ENCODE peak calls at places on chromosomes 7 and 10, in nine cellular contexts. One of them, this sample, is unnamed.

GRCh38 chr7:4790516-4790991 is 15.1 kb downstream of the AP5Z1 start:
- DNase-seq in GM23248: no peak
- DNase-seq in K562: no peak
- DNase-seq in mammary epithelial cell: no peak
- DNase-seq in MM.1S: no peak
- DNase-seq in neural progenitor cell: no peak
- DNase-seq in hepatocyte: no peak
- DNase-seq in astrocyte: no peak
- DNase-seq in PC-9: no peak
- DNase-seq in this sample: no peak

GRCh38 chr10:15453921-15454320 is 82.8 kb upstream of the FAM171A1 start:
- DNase-seq in K562: no peak
- DNase-seq in neural progenitor cell: no peak
- DNase-seq in hepatocyte: no peak
- DNase-seq in GM23248: no peak
- DNase-seq in mammary epithelial cell: no peak
- DNase-seq in MM.1S: no peak
- DNase-seq in PC-9: no peak
- DNase-seq in astrocyte: no peak
- DNase-seq in this sample: no peak

GRCh38 chr7:2437537-2438148 is 34.2 kb downstream of the CHST12 start:
- DNase-seq in hepatocyte: no peak
- DNase-seq in K562: no peak
- DNase-seq in GM23248: no peak
- DNase-seq in PC-9: no peak
- DNase-seq in astrocyte: no peak
- DNase-seq in MM.1S: no peak
- DNase-seq in mammary epithelial cell: no peak
- DNase-seq in neural progenitor cell: no peak
- DNase-seq in this sample: no peak

GRCh38 chr7:75601539-75601938 is 109.4 kb downstream of the SPDYE5 start:
- DNase-seq in mammary epithelial cell: no peak
- DNase-seq in astrocyte: no peak
- DNase-seq in K562: no peak
- DNase-seq in PC-9: no peak
- DNase-seq in GM23248: no peak
- DNase-seq in hepatocyte: no peak
- DNase-seq in MM.1S: no peak
- DNase-seq in neural progenitor cell: no peak
- DNase-seq in this sample: no peak

GRCh38 chr10:59585046-59585700 is 124.5 kb downstream of the SLC16A9 start:
- DNase-seq in PC-9: no peak
- DNase-seq in hepatocyte: no peak
- DNase-seq in mammary epithelial cell: peak; percentile 47
- DNase-seq in MM.1S: no peak
- DNase-seq in K562: no peak
- DNase-seq in neural progenitor cell: no peak
- DNase-seq in astrocyte: peak; percentile 67
- DNase-seq in GM23248: no peak
- DNase-seq in this sample: no peak

GRCh38 chr7:68484731-68485130 is 1113.5 kb upstream of the AUTS2 start:
- DNase-seq in K562: no peak
- DNase-seq in MM.1S: no peak
- DNase-seq in astrocyte: no peak
- DNase-seq in neural progenitor cell: no peak
- DNase-seq in hepatocyte: no peak
- DNase-seq in PC-9: no peak
- DNase-seq in mammary epithelial cell: no peak
- DNase-seq in GM23248: no peak
- DNase-seq in this sample: no peak

GRCh38 chr7:97024209-97025129 is at the start of gene DLX5:
- DNase-seq in GM23248: peak; percentile 49
- DNase-seq in mammary epithelial cell: peak; percentile 66
- DNase-seq in MM.1S: no peak
- DNase-seq in PC-9: no peak
- DNase-seq in hepatocyte: peak; percentile 73
- DNase-seq in astrocyte: peak; percentile 5
- DNase-seq in K562: no peak
- DNase-seq in neural progenitor cell: peak; percentile 90
- DNase-seq in this sample: peak; percentile 91

GRCh38 chr10:95896066-95896850 is 11.5 kb upstream of the CC2D2B start:
- DNase-seq in GM23248: no peak
- DNase-seq in astrocyte: no peak
- DNase-seq in K562: no peak
- DNase-seq in PC-9: peak; percentile 1
- DNase-seq in MM.1S: no peak
- DNase-seq in neural progenitor cell: no peak
- DNase-seq in hepatocyte: no peak
- DNase-seq in mammary epithelial cell: no peak
- DNase-seq in this sample: no peak

GRCh38 chr10:103651783-103652476 is 158.4 kb downstream of the NEURL1 start:
- DNase-seq in MM.1S: no peak
- DNase-seq in mammary epithelial cell: no peak
- DNase-seq in neural progenitor cell: no peak
- DNase-seq in GM23248: no peak
- DNase-seq in astrocyte: no peak
- DNase-seq in K562: no peak
- DNase-seq in hepatocyte: no peak
- DNase-seq in PC-9: no peak
- DNase-seq in this sample: no peak

GRCh38 chr10:5563991-5564536 is 39.3 kb downstream of the CALML3 start:
- DNase-seq in neural progenitor cell: no peak
- DNase-seq in hepatocyte: no peak
- DNase-seq in K562: no peak
- DNase-seq in mammary epithelial cell: peak; percentile 93
- DNase-seq in GM23248: peak; percentile 95
- DNase-seq in PC-9: peak; percentile 45
- DNase-seq in MM.1S: no peak
- DNase-seq in astrocyte: peak; percentile 56
- DNase-seq in this sample: no peak

GRCh38 chr10:24894728-24895127 is 57.7 kb downstream of the PRTFDC1 start:
- DNase-seq in K562: no peak
- DNase-seq in mammary epithelial cell: no peak
- DNase-seq in hepatocyte: no peak
- DNase-seq in MM.1S: no peak
- DNase-seq in neural progenitor cell: no peak
- DNase-seq in astrocyte: no peak
- DNase-seq in PC-9: no peak
- DNase-seq in GM23248: no peak
- DNase-seq in this sample: no peak

GRCh38 chr7:118720632-118721031 is 496.1 kb downstream of the ANKRD7 start:
- DNase-seq in neural progenitor cell: no peak
- DNase-seq in hepatocyte: no peak
- DNase-seq in K562: no peak
- DNase-seq in mammary epithelial cell: no peak
- DNase-seq in GM23248: no peak
- DNase-seq in astrocyte: no peak
- DNase-seq in PC-9: no peak
- DNase-seq in MM.1S: no peak
- DNase-seq in this sample: no peak

GRCh38 chr10:122878799-122879338 is 512 bp downstream of the FAM24B start:
- DNase-seq in MM.1S: no peak
- DNase-seq in neural progenitor cell: no peak
- DNase-seq in PC-9: no peak
- DNase-seq in hepatocyte: no peak
- DNase-seq in K562: no peak
- DNase-seq in mammary epithelial cell: no peak
- DNase-seq in GM23248: peak; percentile 41
- DNase-seq in astrocyte: no peak
- DNase-seq in this sample: no peak

GRCh38 chr7:108326938-108327337 is 129.3 kb downstream of the NRCAM start:
- DNase-seq in hepatocyte: no peak
- DNase-seq in PC-9: no peak
- DNase-seq in GM23248: no peak
- DNase-seq in K562: no peak
- DNase-seq in mammary epithelial cell: no peak
- DNase-seq in MM.1S: no peak
- DNase-seq in neural progenitor cell: no peak
- DNase-seq in astrocyte: no peak
- DNase-seq in this sample: no peak

GRCh38 chr10:60353519-60354258 is 36.0 kb downstream of the ANK3 start:
- DNase-seq in PC-9: no peak
- DNase-seq in GM23248: no peak
- DNase-seq in K562: peak; percentile 77
- DNase-seq in hepatocyte: peak; percentile 74
- DNase-seq in neural progenitor cell: peak; percentile 51
- DNase-seq in MM.1S: no peak
- DNase-seq in mammary epithelial cell: no peak
- DNase-seq in astrocyte: peak; percentile 8
- DNase-seq in this sample: no peak

GRCh38 chr10:65348637-65349036 is 1577.2 kb upstream of the LRRTM3 start:
- DNase-seq in neural progenitor cell: no peak
- DNase-seq in PC-9: no peak
- DNase-seq in K562: no peak
- DNase-seq in MM.1S: no peak
- DNase-seq in mammary epithelial cell: no peak
- DNase-seq in astrocyte: no peak
- DNase-seq in GM23248: no peak
- DNase-seq in hepatocyte: no peak
- DNase-seq in this sample: peak; percentile 62

GRCh38 chr10:73965890-73966768 is 31.8 kb upstream of the VCL start:
- DNase-seq in hepatocyte: peak; percentile 88
- DNase-seq in GM23248: peak; percentile 98
- DNase-seq in mammary epithelial cell: peak; percentile 91
- DNase-seq in PC-9: peak; percentile 93
- DNase-seq in MM.1S: no peak
- DNase-seq in astrocyte: peak; percentile 99
- DNase-seq in neural progenitor cell: peak; percentile 95
- DNase-seq in K562: peak; percentile 41
- DNase-seq in this sample: peak; percentile 98

DNA sequence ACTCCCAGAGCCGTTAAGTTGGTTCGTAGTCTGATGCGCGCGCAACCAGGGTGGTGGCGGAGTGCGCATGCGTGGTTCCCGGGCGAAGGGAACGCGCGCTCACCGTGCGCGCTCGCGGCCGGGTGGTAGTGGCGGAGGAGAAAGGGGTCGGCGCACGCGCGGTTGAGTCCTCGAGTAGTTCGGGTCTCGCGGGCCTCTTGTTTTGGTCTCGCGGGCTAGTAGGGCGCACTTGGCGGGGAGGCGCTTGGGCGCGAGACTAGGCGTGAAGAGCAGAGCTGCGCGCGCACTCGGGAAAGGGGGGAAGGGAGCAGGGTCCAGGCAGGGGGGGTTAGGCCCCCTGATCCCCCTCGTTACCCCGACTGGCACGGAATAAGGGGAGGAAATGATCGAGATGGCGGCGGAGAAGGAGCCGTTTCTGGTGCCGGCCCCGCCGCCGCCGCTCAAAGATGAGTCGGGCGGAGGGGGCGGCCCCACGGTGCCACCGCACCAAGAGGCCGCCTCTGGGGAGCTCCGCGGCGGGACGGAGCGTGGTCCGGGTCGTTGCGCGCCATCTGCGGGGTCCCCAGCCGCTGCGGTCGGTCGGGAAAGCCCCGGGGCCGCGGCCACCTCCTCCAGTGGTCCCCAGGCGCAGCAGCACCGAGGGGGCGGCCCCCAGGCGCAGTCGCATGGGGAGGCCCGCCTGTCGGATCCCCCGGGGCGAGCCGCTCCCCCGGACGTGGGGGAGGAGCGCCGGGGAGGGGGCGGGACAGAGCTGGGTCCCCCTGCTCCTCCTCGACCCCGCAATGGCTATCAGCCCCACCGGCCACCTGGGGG is at the start of gene MEPCE:
- DNase-seq in MM.1S: peak; percentile 94
- DNase-seq in K562: peak; percentile 99
- DNase-seq in neural progenitor cell: peak; percentile 98
- DNase-seq in GM23248: peak; percentile 100
- DNase-seq in PC-9: peak; percentile 97
- DNase-seq in mammary epithelial cell: peak; percentile 90
- DNase-seq in hepatocyte: peak; percentile 99
- DNase-seq in astrocyte: peak; percentile 84
- DNase-seq in this sample: peak; percentile 94
- H2AFZ ChIP-seq in MM.1S: peak within 1 kb of the TSS; percentile 33
- H2AFZ ChIP-seq in K562: peak within 1 kb of the TSS; percentile 98
- H2AFZ ChIP-seq in neural progenitor cell: peak within 1 kb of the TSS; percentile 83
- H2AFZ ChIP-seq in GM23248: peak within 1 kb of the TSS; percentile 94
- H2AFZ ChIP-seq in PC-9: peak within 1 kb of the TSS; percentile 79
- H2AFZ ChIP-seq in mammary epithelial cell: peak within 1 kb of the TSS; percentile 94
- H2AFZ ChIP-seq in hepatocyte: peak within 1 kb of the TSS; percentile 31
- H2AFZ ChIP-seq in astrocyte: peak within 1 kb of the TSS; percentile 82
- H2AFZ ChIP-seq in this sample: no peak within 1 kb of the TSS

DNA sequence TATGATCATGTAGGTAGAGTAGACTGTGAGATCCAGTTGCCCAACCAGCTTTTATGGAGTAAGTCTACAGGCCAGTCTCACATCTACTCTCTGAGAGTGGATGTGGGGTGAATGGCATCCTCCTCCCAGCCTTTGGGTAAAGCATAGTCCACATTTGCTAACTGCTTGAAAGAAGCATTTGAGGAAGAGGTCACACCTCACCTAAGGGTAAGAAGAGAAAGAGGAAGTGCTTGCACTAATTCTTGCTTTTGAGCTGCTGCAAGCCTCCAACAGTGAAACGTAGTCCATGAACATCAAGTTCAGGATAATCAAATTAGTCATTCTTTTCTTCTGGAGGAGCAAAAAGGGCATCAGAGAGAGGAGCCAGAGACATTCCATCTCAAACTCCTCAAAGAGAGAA is 93.9 kb upstream of the AGR3 start:
- DNase-seq in PC-9: no peak
- DNase-seq in MM.1S: no peak
- DNase-seq in neural progenitor cell: no peak
- DNase-seq in astrocyte: no peak
- DNase-seq in K562: no peak
- DNase-seq in GM23248: no peak
- DNase-seq in hepatocyte: no peak
- DNase-seq in mammary epithelial cell: no peak
- DNase-seq in this sample: no peak
- H2AFZ ChIP-seq in PC-9: no peak overlapping the region
- H2AFZ ChIP-seq in MM.1S: no peak overlapping the region
- H2AFZ ChIP-seq in neural progenitor cell: no peak overlapping the region
- H2AFZ ChIP-seq in astrocyte: no peak overlapping the region
- H2AFZ ChIP-seq in K562: no peak overlapping the region
- H2AFZ ChIP-seq in GM23248: no peak overlapping the region
- H2AFZ ChIP-seq in hepatocyte: no peak overlapping the region
- H2AFZ ChIP-seq in mammary epithelial cell: no peak overlapping the region
- H2AFZ ChIP-seq in this sample: no peak overlapping the region

DNA sequence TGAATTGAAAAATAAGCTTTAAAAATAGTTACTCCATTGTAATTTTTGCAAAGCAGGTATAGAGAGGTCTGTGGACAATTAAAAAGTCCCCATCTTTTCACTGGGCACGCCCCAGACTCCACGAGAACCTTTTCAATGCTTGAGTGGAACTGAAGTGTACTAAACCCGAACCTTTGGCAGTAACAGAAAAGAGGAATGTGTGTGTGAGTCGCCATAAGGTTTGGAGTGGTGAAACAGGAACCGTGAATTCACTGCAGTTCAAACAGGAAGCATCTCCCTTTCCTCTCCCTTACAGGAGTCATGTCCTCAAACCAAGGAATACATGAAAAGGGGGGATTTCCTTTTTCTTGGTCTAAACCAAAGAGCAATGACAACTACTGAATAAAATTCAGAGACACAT is 23.2 kb downstream of the NDUFB2 start:
- DNase-seq in mammary epithelial cell: no peak
- DNase-seq in PC-9: no peak
- DNase-seq in MM.1S: no peak
- DNase-seq in K562: no peak
- DNase-seq in hepatocyte: no peak
- DNase-seq in GM23248: peak; percentile 14
- DNase-seq in astrocyte: peak; percentile 10
- DNase-seq in neural progenitor cell: no peak
- DNase-seq in this sample: no peak
- H2AFZ ChIP-seq in mammary epithelial cell: no peak overlapping the region
- H2AFZ ChIP-seq in PC-9: no peak overlapping the region
- H2AFZ ChIP-seq in MM.1S: no peak overlapping the region
- H2AFZ ChIP-seq in K562: no peak overlapping the region
- H2AFZ ChIP-seq in hepatocyte: no peak overlapping the region
- H2AFZ ChIP-seq in GM23248: no peak overlapping the region
- H2AFZ ChIP-seq in astrocyte: no peak overlapping the region
- H2AFZ ChIP-seq in neural progenitor cell: no peak overlapping the region
- H2AFZ ChIP-seq in this sample: no peak overlapping the region

GRCh38 chr7:95476072-95476845 is 9.5 kb upstream of the ASB4 start:
- DNase-seq in hepatocyte: no peak
- DNase-seq in MM.1S: no peak
- DNase-seq in PC-9: no peak
- DNase-seq in GM23248: no peak
- DNase-seq in neural progenitor cell: no peak
- DNase-seq in mammary epithelial cell: no peak
- DNase-seq in K562: no peak
- DNase-seq in astrocyte: no peak
- DNase-seq in this sample: no peak
- H2AFZ ChIP-seq in hepatocyte: peak overlapping the region; percentile 36
- H2AFZ ChIP-seq in MM.1S: no peak overlapping the region
- H2AFZ ChIP-seq in PC-9: peak overlapping the region; percentile 74
- H2AFZ ChIP-seq in GM23248: peak overlapping the region; percentile 28
- H2AFZ ChIP-seq in neural progenitor cell: peak overlapping the region; percentile 80
- H2AFZ ChIP-seq in mammary epithelial cell: no peak overlapping the region
- H2AFZ ChIP-seq in K562: no peak overlapping the region
- H2AFZ ChIP-seq in astrocyte: peak overlapping the region; percentile 50
- H2AFZ ChIP-seq in this sample: no peak overlapping the region